ENCODE peak calls at places on chromosomes 1 and 21, in six cellular contexts. V, W, D, I, L and E are unnamed samples. For H3K4me1, the result is how much of the 10 kb centered on the place peaks cover.

GRCh38 chr21:31232344-31232743 is 111.7 kb downstream of the TIAM1 start:
- DNase-seq in I (no peak), V (no peak), L (no peak), D (no peak), W (no peak), E (no peak)

GRCh38 chr1:176605151-176605550 is 142.2 kb downstream of the PAPPA2 start:
- DNase-seq in V (no peak), W (no peak), L (no peak), I (no peak), D (no peak), E (no peak)

GRCh38 chr1:154666051-154666793 is 58.2 kb upstream of the ADAR start:
- DNase-seq in I (no peak), L (no peak), D (no peak), W (no peak), V (no peak), E (no peak)

GRCh38 chr1:97947751-97948150 is 26.9 kb upstream of the DPYD start:
- DNase-seq in I (no peak), L (no peak), D (no peak), V (no peak), W (no peak), E (no peak)

GRCh38 chr1:31666290-31666963 is 21.8 kb upstream of the PEF1 start:
- DNase-seq in D (no peak), I (peak), W (no peak), L (peak), V (no peak), E (no peak)

GRCh38 chr1:68291763-68292384 is 59.6 kb upstream of the WLS start:
- DNase-seq in V (no peak), D (no peak), W (no peak), I (no peak), L (no peak), E (no peak)

GRCh38 chr1:11714831-11715574 is 20.9 kb upstream of the AGTRAP start:
- DNase-seq in W (no peak), D (no peak), I (no peak), V (no peak), L (no peak), E (no peak)

GRCh38 chr1:243845888-243846287 is 4.2 kb downstream of the AKT3 start:
- DNase-seq in D (no peak), W (no peak), V (no peak), I (no peak), L (no peak), E (no peak)

GRCh38 chr1:26019641-26020315 is 1.8 kb upstream of the EXTL1 start:
- DNase-seq in L (no peak), D (no peak), I (no peak), V (no peak), W (no peak), E (no peak)

GRCh38 chr21:25901580-25901979 is 166.8 kb downstream of the GABPA start:
- DNase-seq in V (no peak), L (no peak), W (no peak), D (no peak), I (no peak), E (no peak)

GRCh38 chr1:227999056-227999930 is 7.5 kb upstream of the WNT3A start:
- DNase-seq in W (peak), L (no peak), D (peak), I (peak), V (peak), E (peak)

GRCh38 chr1:226436855-226437491 is 29.1 kb upstream of the PARP1 start:
- DNase-seq in L (no peak), V (peak), D (no peak), I (no peak), W (no peak), E (no peak)

GRCh38 chr1:156524985-156525590 is 24.5 kb upstream of the MEF2D start:
- DNase-seq in V (peak), D (no peak), I (no peak), W (no peak), L (no peak), E (no peak)

GRCh38 chr1:53583903-53584210 is 124.7 kb downstream of the DMRTB1 start:
- DNase-seq in L (no peak), V (no peak), I (no peak), D (peak), W (no peak), E (no peak)

GRCh38 chr1:168582690-168583325 is 6.4 kb downstream of the XCL1 start:
- DNase-seq in L (no peak), V (no peak), I (no peak), W (no peak), D (no peak), E (no peak)

GRCh38 chr1:240878631-240879030 is 266.7 kb upstream of the GREM2 start:
- DNase-seq in L (no peak), W (no peak), D (no peak), V (no peak), I (no peak), E (no peak)

GRCh38 chr1:150976879-150977694 is 2.5 kb upstream of the CERS2 start:
- DNase-seq in W (peak), V (peak), D (peak), L (peak), I (peak), E (peak)

GRCh38 chr21:15293251-15293650 is 228.5 kb upstream of the NRIP1 start:
- DNase-seq in W (no peak), L (no peak), I (peak), D (no peak), V (no peak), E (no peak)

GRCh38 chr1:90706437-90707362 is 10.4 kb downstream of the BARHL2 start:
- DNase-seq in I (peak), D (no peak), W (no peak), L (no peak), V (no peak), E (peak)

GRCh38 chr1:19010995-19011696 is 54.7 kb upstream of the IFFO2 start:
- DNase-seq in W (no peak), I (peak), L (peak), V (no peak), D (peak), E (peak)

GRCh38 chr1:9315411-9316079 is 22.9 kb downstream of the SPSB1 start:
- DNase-seq in V (no peak), L (no peak), W (no peak), D (no peak), I (peak), E (no peak)

GRCh38 chr1:31416101-31416736 is 3.2 kb downstream of the SERINC2 start:
- DNase-seq in W (no peak), D (peak), V (no peak), I (no peak), L (no peak), E (no peak)

GRCh38 chr1:30469426-30469825 is 254.0 kb downstream of the MATN1 start:
- DNase-seq in W (no peak), L (no peak), D (peak), I (no peak), V (no peak), E (no peak)

GRCh38 chr21:44332383-44332782 is 6.8 kb downstream of the CFAP410 start:
- DNase-seq in I (no peak), V (no peak), D (no peak), L (no peak), W (no peak), E (no peak)

GRCh38 chr1:5937373-5937857 is 54.8 kb downstream of the NPHP4 start:
- DNase-seq in V (no peak), I (no peak), W (no peak), D (no peak), L (no peak), E (no peak)

GRCh38 chr21:33042812-33043211 is 17.1 kb downstream of the OLIG2 start:
- DNase-seq in V (no peak), I (peak), L (no peak), D (no peak), W (no peak), E (no peak)

GRCh38 chr1:176096015-176096414 is 111.1 kb downstream of the COP1 start:
- DNase-seq in I (no peak), L (no peak), W (no peak), V (no peak), D (no peak), E (no peak)

GRCh38 chr1:48236716-48237470 is 14.4 kb downstream of the SLC5A9 start:
- DNase-seq in D (no peak), V (peak), L (no peak), W (no peak), I (peak), E (peak)

GRCh38 chr1:184187097-184187496 is 135.6 kb downstream of the TSEN15 start:
- DNase-seq in I (no peak), W (peak), L (no peak), V (no peak), D (no peak), E (no peak)

GRCh38 chr21:31911138-31911907 is 38.5 kb downstream of the HUNK start:
- DNase-seq in D (no peak), W (no peak), V (no peak), I (peak), L (no peak), E (no peak)

GRCh38 chr1:30143517-30143916 is 579.9 kb downstream of the MATN1 start:
- DNase-seq in L (no peak), V (no peak), W (no peak), I (no peak), D (no peak), E (no peak)

GRCh38 chr1:237032029-237032428 is 10.0 kb upstream of the RYR2 start:
- DNase-seq in W (no peak), V (no peak), D (no peak), L (no peak), I (peak), E (no peak)

GRCh38 chr1:39789571-39790110 is 976 bp upstream of the BMP8B start:
- DNase-seq in W (no peak), L (no peak), D (no peak), I (no peak), V (no peak), E (no peak)

GRCh38 chr1:219669042-219669441 is 56.1 kb upstream of the ZC3H11B start:
- DNase-seq in I (no peak), V (no peak), L (no peak), W (no peak), D (no peak), E (no peak)

GRCh38 chr1:203354246-203354645 is 3.3 kb upstream of the FMOD start:
- DNase-seq in D (no peak), W (no peak), V (no peak), L (no peak), I (no peak), E (no peak)

GRCh38 chr1:55329826-55330432 is 114.8 kb upstream of the USP24 start:
- DNase-seq in W (no peak), L (no peak), V (no peak), I (no peak), D (no peak), E (no peak)

GRCh38 chr1:47611992-47612391 is 174.1 kb downstream of the FOXD2 start:
- DNase-seq in W (no peak), I (no peak), L (no peak), D (no peak), V (no peak), E (no peak)

GRCh38 chr21:34692458-34693020 is 23.7 kb downstream of the CLIC6 start:
- DNase-seq in V (no peak), W (no peak), I (no peak), D (no peak), L (no peak), E (no peak)

GRCh38 chr1:11611928-11612327 is 42.3 kb downstream of the FBXO2 start:
- DNase-seq in I (no peak), D (no peak), W (no peak), V (no peak), L (no peak), E (no peak)

GRCh38 chr1:201456499-201457309 is 12.3 kb downstream of the PHLDA3 start:
- DNase-seq in W (peak), I (peak), D (peak), V (peak), L (no peak), E (no peak)

GRCh38 chr1:201454568-201454967 is 14.4 kb downstream of the PHLDA3 start:
- DNase-seq in D (no peak), I (no peak), W (no peak), L (no peak), V (no peak), E (no peak)

GRCh38 chr1:201450721-201451291 is 18.2 kb downstream of the PHLDA3 start:
- DNase-seq in V (peak), L (no peak), I (no peak), W (peak), D (no peak), E (peak)

GRCh38 chr1:201455098-201455497 is 13.9 kb downstream of the PHLDA3 start:
- DNase-seq in W (no peak), L (no peak), I (no peak), V (no peak), D (no peak), E (no peak)

DNA sequence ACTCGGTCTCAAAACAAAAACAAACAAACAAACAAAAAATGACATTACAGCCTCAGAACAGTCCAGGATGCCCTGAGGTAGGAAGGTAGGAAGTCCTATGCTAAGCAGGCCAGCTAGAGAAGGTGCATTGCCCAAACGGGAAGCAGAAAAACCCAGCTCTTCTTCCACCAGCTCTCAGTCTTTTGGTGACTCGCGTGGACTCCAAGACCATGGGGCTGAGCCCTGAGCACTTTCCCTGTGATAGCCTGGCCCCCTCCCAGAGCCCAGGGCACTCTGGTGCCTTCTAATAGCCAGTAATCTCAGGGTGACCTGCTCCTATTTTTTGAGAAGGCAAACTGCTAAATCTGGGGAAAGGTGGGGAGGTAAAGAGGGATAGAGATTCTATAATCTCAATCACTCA is 16.1 kb downstream of the PHLDA3 start:
- DNase-seq in W (no peak), L (no peak), V (no peak), D (no peak), I (no peak), E (no peak)
- H3K4me1 ChIP-seq in W (under half), L (half or more), V (half or more), D (under half), I (half or more), E (under half)

GRCh38 chr1:2302292-2302925 is 74.3 kb downstream of the SKI start:
- DNase-seq in W (peak), I (no peak), L (no peak), V (no peak), D (no peak), E (no peak)

GRCh38 chr1:2300004-2300771 is 72.1 kb downstream of the SKI start:
- DNase-seq in W (no peak), V (peak), D (no peak), I (no peak), L (no peak), E (peak)

GRCh38 chr1:2301607-2302291 is 73.6 kb downstream of the SKI start:
- DNase-seq in W (no peak), D (no peak), V (no peak), L (no peak), I (no peak), E (no peak)

GRCh38 chr1:2298685-2299673 is 70.9 kb downstream of the SKI start:
- DNase-seq in I (no peak), L (no peak), V (no peak), W (peak), D (no peak), E (no peak)

GRCh38 chr1:2300851-2301606 is 72.9 kb downstream of the SKI start:
- DNase-seq in D (no peak), W (peak), I (no peak), V (peak), L (peak), E (peak)
- H3K4me1 ChIP-seq in D (under half), W (under half), I (under half), V (under half), L (half or more), E (half or more)

GRCh38 chr1:223706077-223706988 is 6.0 kb upstream of the CAPN2 start:
- DNase-seq in V (no peak), W (no peak), I (peak), D (no peak), L (no peak), E (no peak)
- H3K4me1 ChIP-seq in V (under half), W (under half), I (half or more), D (under half), L (under half), E (under half)

GRCh38 chr1:91847851-91848250 is 38.1 kb downstream of the TGFBR3 start:
- DNase-seq in V (no peak), I (no peak), L (no peak), W (no peak), D (no peak), E (no peak)
- H3K4me1 ChIP-seq in V (under half), I (half or more), L (under half), W (under half), D (under half), E (under half)

GRCh38 chr1:205451759-205452164 is 4.1 kb downstream of the BLACAT1 start:
- DNase-seq in D (no peak), V (no peak), I (no peak), W (no peak), L (no peak), E (no peak)
- H3K4me1 ChIP-seq in D (under half), V (under half), I (under half), W (under half), L (under half), E (under half)

GRCh38 chr1:214514032-214514818 is 37.2 kb downstream of the PTPN14 start:
- DNase-seq in I (no peak), L (no peak), W (no peak), D (no peak), V (no peak), E (no peak)
- H3K4me1 ChIP-seq in I (under half), L (under half), W (under half), D (under half), V (under half), E (under half)

GRCh38 chr1:180924939-180925338 is 12.2 kb downstream of the KIAA1614 start:
- DNase-seq in L (no peak), W (peak), D (no peak), I (no peak), V (no peak), E (no peak)
- H3K4me1 ChIP-seq in L (under half), W (under half), D (under half), I (under half), V (under half), E (under half)

DNA sequence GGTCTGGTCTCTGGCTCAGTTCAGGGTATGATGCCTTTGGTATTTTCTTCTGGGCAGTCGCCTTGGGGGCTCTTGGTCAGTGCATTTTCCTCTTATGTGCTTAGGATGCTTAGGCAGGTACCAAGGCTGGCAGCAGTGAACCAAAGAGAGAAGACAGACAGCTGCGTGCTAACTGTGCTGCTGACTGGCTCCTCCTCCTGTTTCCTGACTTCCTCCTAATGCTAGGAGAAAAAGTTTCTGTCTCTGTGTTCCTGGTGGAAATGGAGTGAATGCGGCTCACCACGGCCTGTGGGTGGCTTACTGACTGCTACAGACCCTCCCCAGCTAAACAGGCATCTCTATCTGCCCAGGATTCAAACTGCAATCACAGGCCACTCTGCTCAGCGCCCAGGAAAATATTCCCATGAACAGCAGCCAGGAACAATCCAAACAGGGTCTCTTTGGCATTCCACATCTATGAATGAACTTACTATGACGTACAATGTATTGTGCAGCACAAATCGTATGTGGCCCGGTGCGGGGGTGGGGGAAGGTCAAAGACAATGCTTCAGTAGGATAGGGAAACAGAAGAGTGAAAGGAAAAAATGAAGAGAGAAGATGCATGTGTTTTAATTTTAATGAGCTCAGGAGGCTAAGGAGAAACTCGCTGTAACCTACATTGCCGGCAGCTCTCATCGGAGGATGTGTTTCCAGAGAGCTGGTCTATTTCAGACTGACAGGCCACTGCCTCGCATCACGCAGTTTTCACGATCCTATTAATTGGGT is 2.8 kb downstream of the ABCG1 start:
- DNase-seq in D (no peak), V (no peak), W (no peak), L (no peak), I (no peak), E (no peak)
- H3K4me1 ChIP-seq in D (under half), V (half or more), W (under half), L (under half), I (under half), E (under half)

DNA sequence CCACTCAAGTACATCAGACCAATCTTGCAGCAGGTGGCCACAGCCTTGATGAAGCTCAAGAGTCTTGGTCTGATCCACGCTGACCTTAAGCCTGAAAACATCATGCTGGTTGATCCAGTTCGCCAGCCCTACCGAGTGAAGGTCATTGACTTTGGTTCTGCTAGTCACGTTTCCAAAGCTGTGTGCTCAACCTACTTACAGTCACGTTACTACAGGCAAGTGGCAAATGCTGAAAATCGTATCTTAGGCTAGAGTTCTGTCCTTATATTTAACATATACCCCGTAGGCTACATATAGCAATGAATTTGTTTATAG is 12.1 kb downstream of the HIPK1 start:
- DNase-seq in D (no peak), I (no peak), V (peak), W (no peak), L (no peak), E (no peak)
- H3K4me1 ChIP-seq in D (under half), I (under half), V (half or more), W (under half), L (under half), E (half or more)

GRCh38 chr1:206050655-206051235 is 2.2 kb upstream of the RHEX start:
- DNase-seq in V (peak), L (no peak), D (no peak), I (no peak), W (no peak), E (no peak)
- H3K4me1 ChIP-seq in V (half or more), L (under half), D (under half), I (under half), W (under half), E (under half)